ENCODE peak calls at places on chromosome 17, in six cellular contexts. I, T, C, N, A and R are unnamed samples.

GRCh38 chr17:48843172-48843900 is 12.5 kb downstream of the CALCOCO2 start:
- DNase-seq in I (peak), T (no peak), C (no peak), N (no peak), A (no peak), R (peak)

GRCh38 chr17:32277284-32277683 is 11.7 kb downstream of the RHBDL3 start:
- DNase-seq in I (peak), T (no peak), C (no peak), N (no peak), A (peak), R (peak)

GRCh38 chr17:49928826-49929475 is 40.0 kb upstream of the DLX4 start:
- DNase-seq in I (no peak), T (peak), C (no peak), N (peak), A (no peak), R (peak)

GRCh38 chr17:72702136-72702735 is 390.3 kb downstream of the SLC39A11 start:
- DNase-seq in I (no peak), T (peak), C (no peak), N (peak), A (peak), R (peak)

GRCh38 chr17:72985882-72986720 is 106.4 kb downstream of the SLC39A11 start:
- DNase-seq in I (peak), T (peak), C (no peak), N (peak), A (peak), R (peak)

GRCh38 chr17:28379814-28380571 is 8.5 kb downstream of the SARM1 start:
- DNase-seq in I (no peak), T (peak), C (peak), N (no peak), A (peak), R (peak)

GRCh38 chr17:49871211-49871610 is 23.3 kb upstream of the TAC4 start:
- DNase-seq in I (no peak), T (peak), C (no peak), N (no peak), A (no peak), R (no peak)

GRCh38 chr17:41690497-41690896 is 1.8 kb downstream of the EIF1 start:
- DNase-seq in I (no peak), T (no peak), C (no peak), N (no peak), A (no peak), R (no peak)

GRCh38 chr17:81926451-81927144 is 937 bp downstream of the MAFG start:
- DNase-seq in I (peak), T (peak), C (peak), N (peak), A (peak), R (peak)

GRCh38 chr17:43940630-43941029 is 1.6 kb downstream of the PPY start:
- DNase-seq in I (peak), T (no peak), C (no peak), N (peak), A (peak), R (no peak)

GRCh38 chr17:58710948-58711552 is 18.6 kb downstream of the RAD51C start:
- DNase-seq in I (peak), T (peak), C (no peak), N (no peak), A (peak), R (peak)

GRCh38 chr17:56867948-56868376 is 34.0 kb downstream of the DGKE start:
- DNase-seq in I (no peak), T (peak), C (no peak), N (no peak), A (peak), R (peak)

GRCh38 chr17:30950669-30951399 is 20.0 kb upstream of the RNF135 start:
- DNase-seq in I (peak), T (peak), C (peak), N (no peak), A (peak), R (peak)

GRCh38 chr17:82086941-82087906 is 10.8 kb downstream of the FASN start:
- DNase-seq in I (no peak), T (no peak), C (no peak), N (no peak), A (no peak), R (no peak)

GRCh38 chr17:19766421-19767270 is 18.5 kb upstream of the ALDH3A1 start:
- DNase-seq in I (peak), T (no peak), C (peak), N (peak), A (peak), R (peak)

GRCh38 chr17:46865100-46865499 is 13.7 kb downstream of the WNT9B start:
- DNase-seq in I (peak), T (no peak), C (no peak), N (no peak), A (no peak), R (no peak)

GRCh38 chr17:1730345-1731193 is 6.1 kb downstream of the WDR81 start:
- DNase-seq in I (peak), T (peak), C (peak), N (no peak), A (peak), R (peak)

GRCh38 chr17:50687200-50688066 is 20.3 kb downstream of the ANKRD40 start:
- DNase-seq in I (no peak), T (no peak), C (peak), N (no peak), A (peak), R (peak)

GRCh38 chr17:60390881-60391418 is 983 bp downstream of the USP32 start:
- DNase-seq in I (peak), T (peak), C (no peak), N (peak), A (peak), R (peak)

GRCh38 chr17:17088511-17089205 is 46.4 kb downstream of the MPRIP start:
- DNase-seq in I (no peak), T (no peak), C (peak), N (no peak), A (no peak), R (no peak)

GRCh38 chr17:42518046-42518754 is 17.8 kb upstream of the NAGLU start:
- DNase-seq in I (peak), T (peak), C (peak), N (peak), A (peak), R (peak)

GRCh38 chr17:70521821-70522256 is 352.5 kb downstream of the KCNJ2 start:
- DNase-seq in I (peak), T (peak), C (no peak), N (no peak), A (peak), R (peak)

GRCh38 chr17:81291662-81292061 is 3.4 kb downstream of the SLC38A10 start:
- DNase-seq in I (peak), T (peak), C (peak), N (peak), A (peak), R (peak)

GRCh38 chr17:61009619-61010018 is 332.0 kb downstream of the BCAS3 start:
- DNase-seq in I (peak), T (no peak), C (no peak), N (no peak), A (peak), R (peak)

GRCh38 chr17:81509687-81510523 is 2.7 kb downstream of the ACTG1 start:
- DNase-seq in I (no peak), T (peak), C (no peak), N (no peak), A (peak), R (peak)

GRCh38 chr17:43588664-43589435 is 42.7 kb upstream of the ETV4 start:
- DNase-seq in I (no peak), T (no peak), C (no peak), N (no peak), A (no peak), R (no peak)

GRCh38 chr17:16422416-16422815 is 7.0 kb downstream of the TRPV2 start:
- DNase-seq in I (no peak), T (no peak), C (no peak), N (no peak), A (no peak), R (no peak)

GRCh38 chr17:17757944-17758343 is 76.7 kb downstream of the RAI1 start:
- DNase-seq in I (no peak), T (no peak), C (no peak), N (no peak), A (no peak), R (no peak)

GRCh38 chr17:41411072-41411840 is 13.1 kb downstream of the KRT37 start:
- DNase-seq in I (no peak), T (no peak), C (no peak), N (no peak), A (no peak), R (no peak)

DNA sequence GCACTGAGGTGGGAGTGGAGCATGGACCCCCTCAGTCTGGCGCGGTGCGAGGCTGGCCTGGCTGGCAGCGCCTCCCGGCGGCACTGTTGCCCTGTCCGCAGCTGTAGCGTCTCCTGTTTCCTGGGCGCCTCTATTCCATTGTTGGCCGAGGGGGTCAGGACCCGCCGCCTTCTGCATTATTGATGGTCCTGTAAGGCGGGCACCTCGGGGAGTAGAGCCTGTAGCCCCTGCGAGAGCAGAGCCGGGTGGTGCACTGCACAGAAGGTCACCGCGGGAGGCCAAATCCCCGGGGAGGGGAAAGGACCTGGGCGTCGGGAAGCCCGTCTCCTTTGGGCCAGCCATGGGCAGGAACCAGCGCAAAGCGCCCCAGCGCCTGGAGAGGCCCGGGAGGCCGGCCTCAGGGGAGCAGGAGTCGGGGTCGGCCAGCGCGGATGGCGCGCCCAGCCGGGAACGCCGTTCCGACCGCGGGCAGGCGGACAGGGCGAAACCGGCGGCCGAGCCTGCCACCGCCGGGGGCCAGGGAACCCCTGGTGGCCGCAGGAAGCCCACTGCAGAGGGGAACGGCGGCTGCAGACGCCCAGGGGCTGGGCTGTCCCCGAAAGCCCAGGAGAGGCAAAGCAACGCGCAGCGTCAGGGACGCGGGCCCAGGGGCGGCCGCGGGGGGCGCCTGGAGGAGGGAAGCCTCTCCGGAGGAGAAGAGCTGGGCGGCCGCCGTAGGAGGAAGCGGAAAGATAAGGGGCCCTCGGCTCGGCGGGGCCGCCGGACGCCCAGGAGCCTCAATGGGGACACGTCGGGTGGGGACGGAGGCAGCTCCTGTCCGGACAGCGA is at the start of gene MYO15B:
- DNase-seq in I (no peak), T (no peak), C (peak), N (no peak), A (no peak), R (no peak)
- TF ChIP-seq CTCF in I (peak), T (peak), C (peak), N (no peak), A (no peak), R (peak)

DNA sequence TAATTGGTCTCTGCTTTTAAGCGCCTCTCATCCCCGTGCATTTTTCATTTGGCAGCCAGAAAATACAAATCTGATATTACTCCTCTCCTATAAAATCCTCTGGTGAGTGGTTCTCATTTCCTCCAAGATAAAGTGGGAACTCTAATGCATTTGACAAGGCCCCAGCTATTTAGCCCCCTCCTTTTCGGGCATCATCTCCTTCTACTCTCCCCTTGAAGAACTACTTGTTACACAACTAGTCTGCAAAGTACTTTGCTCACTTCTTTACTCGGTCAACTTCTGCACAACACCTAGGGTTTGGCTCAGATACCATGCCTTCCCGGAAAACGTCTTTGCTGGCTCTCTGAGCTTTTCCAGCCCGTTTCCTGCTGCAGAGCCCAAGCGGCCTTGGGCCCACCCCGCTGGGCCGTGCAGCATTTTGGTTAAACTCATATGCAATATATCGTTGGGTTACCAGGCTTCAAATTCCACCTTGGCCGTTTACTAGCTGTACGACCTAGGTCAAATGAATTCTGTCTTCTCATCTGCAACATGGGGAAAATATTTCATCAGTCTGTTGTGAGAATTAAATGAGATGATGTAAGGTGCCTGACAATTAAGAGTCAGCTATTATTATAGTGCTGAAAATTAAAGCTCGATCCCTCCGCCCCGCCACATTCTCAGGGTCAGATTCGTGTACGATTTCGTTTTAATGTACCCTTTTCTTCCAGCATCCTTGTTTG is 883 bp upstream of the TAF15 start:
- DNase-seq in I (no peak), T (no peak), C (no peak), N (no peak), A (no peak), R (no peak)
- H3K4me3 ChIP-seq in I (peak), T (peak), C (peak), N (peak), A (peak), R (peak)

DNA sequence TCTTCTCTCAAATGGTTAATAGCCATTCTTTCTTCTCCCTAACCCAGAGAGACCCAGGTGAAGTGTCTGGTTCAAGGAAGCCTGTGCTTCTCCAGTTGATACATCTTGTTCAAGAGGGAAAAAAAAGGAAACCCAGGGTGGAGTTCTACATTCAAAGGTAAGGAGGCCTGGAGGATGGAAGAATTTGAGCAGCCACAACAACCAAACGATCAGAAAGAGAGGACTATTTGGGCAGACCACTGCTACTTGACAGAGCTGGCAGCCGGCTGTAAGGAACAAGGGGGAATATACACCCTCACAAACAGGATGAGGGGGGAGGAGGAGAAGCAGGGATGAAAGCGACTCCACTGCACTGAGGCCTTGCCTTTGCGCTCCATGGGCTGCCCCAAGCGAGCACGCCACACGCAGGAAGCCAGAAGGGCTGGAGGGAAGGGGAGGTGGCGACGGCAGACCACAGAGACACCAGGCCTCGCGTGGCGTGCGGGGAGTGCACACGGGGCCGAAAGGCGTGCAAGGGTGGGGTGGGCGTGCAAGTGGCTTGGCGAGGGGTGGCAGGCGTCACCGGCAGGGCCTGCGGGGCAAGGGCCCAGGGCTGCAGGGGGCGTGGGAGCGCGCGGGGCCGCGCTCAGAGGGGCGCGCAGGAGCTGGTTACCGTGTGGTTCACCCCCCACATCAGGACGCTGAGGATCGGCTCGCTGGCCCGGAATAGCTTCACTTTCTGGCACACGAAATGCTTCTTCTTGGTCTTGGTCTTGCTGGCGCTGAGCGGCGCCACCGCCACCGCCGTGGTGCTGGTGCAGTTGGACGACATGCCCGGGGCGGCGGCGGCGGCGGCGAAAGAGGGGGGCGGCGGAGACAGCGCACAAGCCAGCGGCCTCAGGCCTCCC is 499 bp downstream of the PIP4K2B start:
- DNase-seq in I (peak), T (no peak), C (no peak), N (peak), A (peak), R (peak)
- TF ChIP-seq CTCF in I (no peak), T (no peak), C (no peak), N (no peak), A (no peak), R (no peak)

GRCh38 chr17:29571883-29572681 is 3.6 kb downstream of the TP53I13 start:
- DNase-seq in I (no peak), T (no peak), C (peak), N (no peak), A (no peak), R (no peak)

GRCh38 chr17:29573871-29574731 is 5.6 kb downstream of the TP53I13 start:
- DNase-seq in I (no peak), T (no peak), C (peak), N (no peak), A (no peak), R (no peak)

GRCh38 chr17:29571486-29571882 is 3.0 kb downstream of the TP53I13 start:
- DNase-seq in I (no peak), T (no peak), C (peak), N (no peak), A (no peak), R (no peak)

GRCh38 chr17:29573558-29573870 is 5.0 kb downstream of the TP53I13 start:
- DNase-seq in I (no peak), T (no peak), C (peak), N (no peak), A (no peak), R (no peak)

DNA sequence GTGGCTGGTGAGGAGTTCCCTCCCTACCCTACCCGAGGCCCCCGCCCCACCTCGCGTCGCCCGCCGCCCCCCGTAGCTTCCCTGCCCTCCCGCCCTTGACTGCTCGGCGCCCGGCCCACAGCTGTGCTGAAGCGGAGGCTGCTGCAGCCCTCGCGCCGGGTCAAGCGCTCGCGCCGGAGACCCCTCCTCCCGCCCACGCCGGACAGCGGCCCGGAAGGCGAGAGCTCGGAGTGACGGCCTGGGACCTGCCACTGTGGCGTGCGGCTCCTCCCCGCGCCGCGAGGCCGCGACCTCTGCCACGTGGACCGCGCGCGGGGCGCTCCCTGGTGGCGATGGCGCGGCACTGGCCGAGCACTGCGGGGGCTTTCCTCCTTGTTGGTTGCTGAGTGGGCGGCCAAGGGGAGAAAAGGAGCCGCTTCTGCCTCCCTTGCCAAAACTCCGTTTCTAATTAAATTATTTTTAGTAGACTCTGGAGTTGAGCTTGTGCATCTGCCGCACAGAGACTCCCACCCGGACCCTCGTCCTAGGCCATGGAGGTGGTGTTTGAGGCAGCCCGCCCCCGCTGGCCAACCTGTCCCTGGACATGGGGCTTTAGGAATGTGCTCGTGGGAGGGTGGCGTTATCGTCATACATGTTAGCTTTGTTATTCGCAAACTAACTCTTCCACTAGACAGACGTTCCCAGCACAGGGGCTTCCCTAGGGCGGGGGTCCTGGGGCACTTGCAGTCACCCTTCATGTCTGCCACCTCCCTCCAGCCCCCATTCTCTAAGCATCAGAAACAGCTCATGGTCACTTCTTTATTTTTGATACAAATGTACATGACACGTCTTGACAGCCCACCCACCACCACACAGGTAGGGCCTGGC is 4.4 kb downstream of the TP53I13 start:
- DNase-seq in I (no peak), T (no peak), C (peak), N (no peak), A (peak), R (peak)
- H3K4me3 ChIP-seq in I (peak), T (no peak), C (peak), N (no peak), A (no peak), R (no peak)